ENCODE peak calls at places on chromosome 14, in seven cellular contexts. A, U, S, Y, Q, W and M are unnamed samples.
A peak's percentile ranks its signal among the peaks of the same experiment; 100 is the strongest.

GRCh38 chr14:84749191-84749945 is 780.6 kb upstream of the FLRT2 start:
- DNase-seq in U (no peak), Q (no peak), S (no peak), W (no peak), A (no peak), Y (no peak), M (no peak)

GRCh38 chr14:37658174-37658573 is 62.7 kb downstream of the TTC6 start:
- DNase-seq in Y (no peak), U (no peak), A (peak; percentile 70), Q (no peak), S (no peak), W (no peak), M (no peak)

GRCh38 chr14:32201816-32202467 is at the start of gene RNU6-7:
- DNase-seq in W (peak; percentile 33), A (peak; percentile 55), S (no peak), Q (no peak), U (peak; percentile 13), Y (peak; percentile 70), M (peak; percentile 42)

GRCh38 chr14:32021341-32021740 is 55.8 kb upstream of the ARHGAP5 start:
- DNase-seq in Q (no peak), W (no peak), S (no peak), Y (no peak), U (no peak), A (no peak), M (no peak)

GRCh38 chr14:93033983-93034670 is 81.6 kb downstream of the ITPK1 start:
- DNase-seq in W (peak; percentile 81), Q (no peak), A (peak; percentile 32), U (no peak), Y (no peak), S (no peak), M (no peak)

GRCh38 chr14:80784824-80785223 is 156.7 kb downstream of the CEP128 start:
- DNase-seq in W (no peak), Q (no peak), U (no peak), S (no peak), Y (no peak), A (no peak), M (no peak)

GRCh38 chr14:33556382-33557121 is 394.3 kb downstream of the EGLN3 start:
- DNase-seq in A (no peak), W (no peak), S (no peak), Y (no peak), U (no peak), Q (no peak), M (no peak)

GRCh38 chr14:98555440-98555839 is 716.6 kb downstream of the BCL11B start:
- DNase-seq in W (no peak), Q (no peak), A (no peak), Y (no peak), S (no peak), U (no peak), M (no peak)

GRCh38 chr14:49051328-49052060 is 534.7 kb downstream of the RPS29 start:
- DNase-seq in A (no peak), S (no peak), Q (no peak), W (no peak), U (no peak), Y (no peak), M (no peak)

GRCh38 chr14:99081880-99082279 is 190.1 kb downstream of the BCL11B start:
- DNase-seq in U (no peak), Q (no peak), Y (no peak), S (no peak), A (no peak), W (no peak), M (no peak)

GRCh38 chr14:49505026-49505766 is 81.0 kb downstream of the RPS29 start:
- DNase-seq in A (no peak), Q (no peak), Y (no peak), W (no peak), U (no peak), S (no peak), M (no peak)

GRCh38 chr14:64693766-64694165 is 10.5 kb upstream of the PLEKHG3 start:
- DNase-seq in A (no peak), Q (no peak), U (no peak), W (no peak), Y (peak; percentile 83), S (no peak), M (no peak)

GRCh38 chr14:66085224-66085623 is 400.9 kb upstream of the CCDC196 start:
- DNase-seq in Q (no peak), A (no peak), U (no peak), Y (no peak), S (no peak), W (no peak), M (no peak)

GRCh38 chr14:101313268-101313667 is 248.0 kb upstream of the DIO3 start:
- DNase-seq in A (peak; percentile 27), W (no peak), S (no peak), U (no peak), Q (no peak), Y (no peak), M (no peak)

GRCh38 chr14:50001999-50002925 is 109.4 kb downstream of the ARF6 start:
- DNase-seq in A (no peak), U (no peak), S (no peak), Y (no peak), Q (no peak), W (peak; percentile 71), M (peak; percentile 58)

GRCh38 chr14:31968107-31968810 is 108.8 kb upstream of the ARHGAP5 start:
- DNase-seq in W (no peak), S (no peak), Q (no peak), U (no peak), Y (no peak), A (no peak), M (no peak)

GRCh38 chr14:72457641-72458040 is 436.3 kb downstream of the DPF3 start:
- DNase-seq in A (no peak), Q (no peak), S (no peak), U (no peak), Y (no peak), W (no peak), M (no peak)

GRCh38 chr14:31346097-31346496 is 74.3 kb downstream of the HEATR5A start:
- DNase-seq in A (no peak), S (no peak), U (no peak), W (no peak), Q (no peak), Y (no peak), M (no peak)

GRCh38 chr14:93832665-93833064 is 44.4 kb upstream of the PRIMA1 start:
- DNase-seq in A (no peak), S (no peak), W (no peak), Y (peak; percentile 68), U (peak; percentile 36), Q (no peak), M (no peak)

GRCh38 chr14:55975281-55975905 is 142.8 kb upstream of the PELI2 start:
- DNase-seq in A (no peak), U (no peak), W (no peak), S (no peak), Q (no peak), Y (no peak), M (no peak)

GRCh38 chr14:51596473-51596870 is 55.2 kb upstream of the FRMD6 start:
- DNase-seq in U (no peak), Y (no peak), W (no peak), Q (no peak), A (no peak), S (no peak), M (no peak)

GRCh38 chr14:86296173-86296572 is 766.2 kb downstream of the FLRT2 start:
- DNase-seq in Q (no peak), S (no peak), A (no peak), W (no peak), Y (no peak), U (no peak), M (no peak)

GRCh38 chr14:100345711-100346110 is 22.6 kb downstream of the SLC25A47 start:
- DNase-seq in S (no peak), Y (no peak), W (no peak), U (no peak), Q (no peak), A (no peak), M (no peak)

GRCh38 chr14:86897224-86897623 is 1095.8 kb downstream of the GALC start:
- DNase-seq in W (no peak), Y (no peak), S (no peak), A (no peak), U (no peak), Q (no peak), M (no peak)

GRCh38 chr14:50774542-50775267 is 56.3 kb downstream of the NIN start:
- DNase-seq in U (no peak), Y (no peak), W (no peak), A (no peak), S (no peak), Q (no peak), M (no peak)

GRCh38 chr14:105862581-105863239 is 336.3 kb downstream of the TMEM121 start:
- DNase-seq in Q (peak; percentile 38), A (peak; percentile 4), S (no peak), Y (no peak), U (no peak), W (no peak), M (no peak)

GRCh38 chr14:105865266-105865903 is 339.0 kb downstream of the TMEM121 start:
- DNase-seq in Y (peak; percentile 46), A (peak; percentile 6), S (no peak), U (no peak), W (no peak), Q (no peak), M (no peak)

GRCh38 chr14:105863296-105864108 is 337.1 kb downstream of the TMEM121 start:
- DNase-seq in Y (peak; percentile 54), A (peak; percentile 4), W (no peak), S (no peak), Q (peak; percentile 46), U (no peak), M (peak; percentile 10)

GRCh38 chr14:105864651-105865265 is 338.4 kb downstream of the TMEM121 start:
- DNase-seq in W (no peak), S (no peak), Q (no peak), Y (peak; percentile 62), U (no peak), A (peak; percentile 6), M (no peak)

GRCh38 chr14:105864116-105864515 is 337.7 kb downstream of the TMEM121 start:
- DNase-seq in S (no peak), W (no peak), A (peak; percentile 2), U (no peak), Q (no peak), Y (peak; percentile 41), M (no peak)
- H3K9me3 ChIP-seq in S (no peaks in the 10 kb centered on the region), W (no peaks in the 10 kb centered on the region), A (no peaks in the 10 kb centered on the region), U (no peaks in the 10 kb centered on the region), Q (no peaks in the 10 kb centered on the region), Y (no peaks in the 10 kb centered on the region), M (no peaks in the 10 kb centered on the region)

GRCh38 chr14:77031680-77032482 is 3.4 kb upstream of the IRF2BPL start:
- DNase-seq in S (no peak), Q (no peak), U (peak; percentile 40), Y (peak; percentile 82), A (no peak), W (no peak), M (no peak)
- H3K4me1 ChIP-seq in S (peaks cover 52% of the 10 kb centered on the region), Q (peaks cover 66% of the 10 kb centered on the region), U (peaks cover 53% of the 10 kb centered on the region), Y (no peaks in the 10 kb centered on the region), A (peaks cover 32% of the 10 kb centered on the region), W (peaks cover 55% of the 10 kb centered on the region), M (peaks cover 26% of the 10 kb centered on the region)

GRCh38 chr14:96180004-96180403 is 24.6 kb upstream of the BDKRB2 start:
- DNase-seq in U (no peak), S (no peak), A (no peak), W (no peak), Y (no peak), Q (no peak), M (no peak)
- H3K36me3 ChIP-seq in U (no peaks in the 10 kb centered on the region), S (no peaks in the 10 kb centered on the region), A (no peaks in the 10 kb centered on the region), W (no peaks in the 10 kb centered on the region), Y (no peaks in the 10 kb centered on the region), Q (no peaks in the 10 kb centered on the region), M (no peaks in the 10 kb centered on the region)

DNA sequence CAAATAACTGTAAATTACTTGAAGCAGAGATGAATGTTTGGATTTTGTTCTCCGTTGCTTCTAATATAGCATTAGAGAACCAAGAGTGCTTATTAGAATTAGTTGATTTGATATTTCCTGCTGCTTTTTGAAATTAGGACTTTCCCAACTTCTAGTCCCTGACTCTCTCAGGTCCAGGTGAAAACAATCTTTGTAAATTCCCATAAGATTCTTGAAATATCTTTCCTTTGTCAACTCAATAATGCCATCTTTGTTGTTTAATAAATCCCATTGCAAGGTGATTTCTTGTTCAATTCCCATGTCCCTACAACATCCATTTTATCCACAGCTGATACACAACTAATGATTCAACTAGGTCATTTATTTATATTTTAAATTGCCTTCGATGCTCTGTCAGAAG is at the start of gene OR4K2:
- DNase-seq in A (no peak), S (no peak), U (no peak), W (no peak), Q (no peak), Y (no peak), M (no peak)
- H3K9me3 ChIP-seq in A (peaks cover 6% of the 10 kb centered on the region), S (no peaks in the 10 kb centered on the region), U (peaks cover 5% of the 10 kb centered on the region), W (no peaks in the 10 kb centered on the region), Q (no peaks in the 10 kb centered on the region), Y (no peaks in the 10 kb centered on the region), M (peaks cover 15% of the 10 kb centered on the region)